ENCODE peak calls at places on chromosomes 3 and 15, in nine cellular contexts. R is K562, H is GM06990, P is bronchial epithelial cell, K is esophagus muscularis mucosa, D is AG09309, B is IMR-90, Q is HFFc6, X is fibroblast of pulmonary artery. Z is an unnamed sample.

GRCh38 chr3:63864008-63864871 is 573 bp downstream of the ATXN7 start:
- DNase-seq in P (no peak), H (peak), R (peak), K (peak), B (no peak), Q (no peak), D (no peak), X (no peak), Z (no peak)

GRCh38 chr3:197354195-197355059 is 56.0 kb upstream of the DLG1 start:
- DNase-seq in P (no peak), K (no peak), B (peak), Q (no peak), H (no peak), X (peak), D (no peak), R (no peak), Z (no peak)

GRCh38 chr3:183497313-183497712 is 58.2 kb downstream of the KLHL6 start:
- DNase-seq in H (no peak), X (no peak), Q (no peak), R (no peak), B (no peak), P (no peak), K (no peak), D (no peak), Z (no peak)

GRCh38 chr3:117903226-117903625 is 1131.4 kb downstream of the IGSF11 start:
- DNase-seq in Q (peak), R (no peak), X (peak), D (no peak), K (no peak), B (peak), P (no peak), H (no peak), Z (no peak)

GRCh38 chr3:171348121-171348520 is 112.1 kb downstream of the TNIK start:
- DNase-seq in H (no peak), Q (no peak), B (no peak), K (no peak), P (no peak), D (no peak), X (peak), R (no peak), Z (no peak)

GRCh38 chr3:123627673-123628670 is 43.1 kb upstream of the HACD2 start:
- DNase-seq in P (no peak), R (no peak), B (no peak), K (no peak), H (no peak), Q (no peak), X (no peak), D (no peak), Z (no peak)

GRCh38 chr3:131282967-131283366 is 98.6 kb upstream of the NUDT16 start:
- DNase-seq in B (no peak), R (no peak), D (no peak), Q (no peak), K (no peak), X (no peak), H (no peak), P (no peak), Z (no peak)

GRCh38 chr3:66378256-66378655 is 122.6 kb downstream of the LRIG1 start:
- DNase-seq in X (peak), R (peak), Q (no peak), H (no peak), P (no peak), K (peak), B (peak), D (no peak), Z (no peak)

GRCh38 chr15:83784975-83785374 is 131.1 kb downstream of the ADAMTSL3 start:
- DNase-seq in K (no peak), P (peak), H (no peak), R (no peak), Q (no peak), X (peak), B (peak), D (no peak), Z (peak)
- TF ChIP-seq CTCF in K (no peak), P (no peak), H (no peak), R (no peak), Q (no peak), X (no peak), B (no peak), D (no peak), Z (no peak)

DNA sequence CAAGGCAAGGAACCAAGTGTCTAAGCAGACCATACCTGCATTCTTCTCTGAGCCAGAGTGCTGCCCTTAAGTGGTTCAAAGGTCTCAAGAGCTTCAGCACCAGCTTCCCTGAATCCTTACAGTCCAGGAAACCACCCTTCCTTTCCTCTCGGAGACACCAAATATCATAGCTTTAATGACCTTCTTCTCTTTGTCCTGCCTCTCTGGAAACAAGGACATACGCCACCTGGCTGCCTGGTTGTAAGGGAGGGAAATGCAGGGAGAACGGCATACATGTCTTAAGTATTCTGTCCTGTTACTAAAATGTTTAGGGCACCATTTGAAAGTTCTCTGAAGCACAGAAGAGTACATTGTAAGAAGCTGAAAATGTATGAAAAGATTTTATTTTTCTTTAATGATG is 155.6 kb upstream of the ARRDC4 start:
- DNase-seq in B (no peak), K (peak), Q (no peak), P (no peak), R (no peak), H (no peak), X (no peak), D (no peak), Z (no peak)
- TF ChIP-seq CTCF in B (no peak), K (no peak), Q (no peak), P (no peak), R (no peak), H (no peak), X (no peak), D (no peak), Z (no peak)

DNA sequence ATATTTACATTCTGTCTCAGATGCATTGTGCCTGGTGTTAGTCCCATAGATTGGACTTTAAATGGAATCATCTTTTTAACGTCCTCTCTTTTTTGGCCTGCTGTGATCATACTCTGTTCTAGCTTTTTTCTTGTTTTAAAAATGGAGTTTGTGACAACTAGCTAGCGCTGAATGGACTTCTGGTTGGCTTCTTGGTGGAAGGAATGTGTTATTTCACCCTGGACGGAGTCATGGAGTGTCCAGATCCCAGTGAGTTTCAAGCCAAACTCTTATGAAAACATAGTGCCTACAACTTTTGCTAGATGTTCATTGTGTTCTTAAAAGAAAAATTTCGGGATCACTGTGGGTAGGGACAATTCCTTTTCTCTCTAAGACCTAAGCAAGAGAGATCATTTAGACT is 192.6 kb downstream of the TCF12 start:
- DNase-seq in R (no peak), Q (no peak), H (no peak), K (no peak), X (no peak), D (no peak), P (no peak), B (no peak), Z (no peak)
- TF ChIP-seq CTCF in R (no peak), Q (peak), H (no peak), K (no peak), X (peak), D (peak), P (no peak), B (no peak), Z (peak)

GRCh38 chr3:127798716-127799115 is 23.6 kb downstream of the MGLL start:
- DNase-seq in H (no peak), K (no peak), P (no peak), D (no peak), X (no peak), B (no peak), Q (no peak), R (no peak), Z (no peak)
- TF ChIP-seq CTCF in H (no peak), K (no peak), P (no peak), D (no peak), X (no peak), B (no peak), Q (no peak), R (no peak), Z (no peak)

DNA sequence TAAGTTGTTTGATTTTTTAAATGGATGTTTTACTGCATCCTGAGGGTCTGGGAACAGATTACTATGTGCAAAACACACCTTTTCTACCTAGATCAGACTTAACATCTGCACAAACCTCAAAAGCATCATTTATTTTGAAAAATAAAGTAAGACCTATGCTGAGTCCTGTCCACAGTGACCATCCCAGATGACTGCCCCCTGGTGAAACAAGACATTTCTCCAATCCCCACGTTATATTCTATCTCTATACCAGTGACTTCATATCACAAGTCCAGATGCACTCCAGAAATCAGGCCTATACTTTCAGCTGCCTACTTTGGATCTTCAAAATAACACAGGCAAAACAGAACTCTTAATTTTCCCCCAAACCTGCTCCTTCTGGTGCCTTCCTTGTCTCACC is 143.2 kb downstream of the P2RY1 start:
- DNase-seq in H (no peak), Q (no peak), P (no peak), D (no peak), K (no peak), X (no peak), B (no peak), R (peak), Z (no peak)
- TF ChIP-seq CTCF in H (no peak), Q (no peak), P (no peak), D (no peak), K (no peak), X (peak), B (no peak), R (peak), Z (peak)

GRCh38 chr3:192336286-192336685 is 391.1 kb downstream of the FGF12 start:
- DNase-seq in B (no peak), K (no peak), P (no peak), R (no peak), H (no peak), Q (no peak), X (peak), D (no peak), Z (no peak)
- TF ChIP-seq CTCF in B (no peak), K (no peak), P (no peak), R (no peak), H (no peak), Q (peak), X (no peak), D (no peak), Z (peak)

GRCh38 chr3:75341324-75342067 is 322.6 kb upstream of the FRG2C start:
- DNase-seq in K (no peak), R (peak), H (no peak), X (no peak), D (no peak), B (no peak), P (no peak), Q (no peak), Z (no peak)
- TF ChIP-seq CTCF in K (no peak), R (no peak), H (no peak), X (no peak), D (no peak), B (peak), P (no peak), Q (peak), Z (peak)

GRCh38 chr15:43268111-43269105 is 1.7 kb upstream of the TGM5 start:
- DNase-seq in R (peak), H (no peak), P (no peak), K (no peak), B (no peak), X (no peak), D (no peak), Q (no peak), Z (no peak)
- TF ChIP-seq CTCF in R (peak), H (peak), P (peak), K (no peak), B (peak), X (peak), D (peak), Q (peak), Z (peak)